ENCODE peak calls at places on chromosome 10, in eight cellular contexts. B, A, O, R, J, Q, H and S are unnamed samples.

GRCh38 chr10:69494626-69495558 is 43.6 kb downstream of the TSPAN15 start:
- DNase-seq in Q (peak; percentile 22), B (no peak), H (no peak), R (no peak), J (no peak), A (no peak), O (peak; percentile 71), S (no peak)

GRCh38 chr10:110919349-110919931 is at the start of gene SHOC2:
- DNase-seq in B (no peak), A (peak; percentile 99), J (peak; percentile 99), O (peak; percentile 100), Q (peak; percentile 91), R (peak; percentile 72), H (no peak), S (peak; percentile 100)

GRCh38 chr10:95580140-95580539 is 19.0 kb upstream of the SORBS1 start:
- DNase-seq in J (no peak), H (no peak), R (no peak), B (no peak), Q (no peak), A (no peak), O (no peak), S (no peak)

GRCh38 chr10:121766426-121766825 is 161.4 kb downstream of the ATE1 start:
- DNase-seq in Q (no peak), H (no peak), B (no peak), A (no peak), O (no peak), R (no peak), J (no peak), S (no peak)

GRCh38 chr10:93438796-93439253 is 43.3 kb downstream of the MYOF start:
- DNase-seq in B (peak; percentile 68), H (no peak), Q (no peak), R (no peak), O (no peak), J (no peak), A (no peak), S (no peak)

GRCh38 chr10:100528885-100529472 is 692 bp downstream of the NDUFB8 start:
- DNase-seq in O (no peak), R (no peak), J (no peak), H (no peak), A (no peak), Q (no peak), B (no peak), S (no peak)

GRCh38 chr10:98270026-98270740 is 2.2 kb upstream of the LOXL4 start:
- DNase-seq in A (no peak), Q (no peak), J (no peak), R (no peak), H (no peak), B (no peak), O (no peak), S (no peak)

GRCh38 chr10:78617633-78618032 is 451.1 kb upstream of the ZMIZ1 start:
- DNase-seq in O (no peak), B (no peak), H (no peak), Q (no peak), J (no peak), A (no peak), R (no peak), S (no peak)

GRCh38 chr10:25047902-25048301 is 31.5 kb downstream of the THNSL1 start:
- DNase-seq in J (no peak), O (no peak), R (no peak), B (no peak), Q (no peak), H (peak; percentile 95), A (no peak), S (no peak)

GRCh38 chr10:12993595-12993994 is 7.9 kb downstream of the CCDC3 start:
- DNase-seq in J (no peak), O (no peak), Q (no peak), H (no peak), R (no peak), B (no peak), A (no peak), S (no peak)

GRCh38 chr10:110512461-110513187 is 14.9 kb downstream of the DUSP5 start:
- DNase-seq in B (no peak), J (peak; percentile 86), A (no peak), H (peak; percentile 91), O (no peak), Q (no peak), R (no peak), S (no peak)

GRCh38 chr10:24238527-24239247 is 29.7 kb downstream of the KIAA1217 start:
- DNase-seq in O (no peak), A (no peak), R (no peak), Q (no peak), H (no peak), J (no peak), B (no peak), S (no peak)

GRCh38 chr10:86319626-86320025 is 47.0 kb downstream of the GRID1 start:
- DNase-seq in Q (no peak), O (peak; percentile 29), H (no peak), A (no peak), R (no peak), J (no peak), B (no peak), S (no peak)